ENCODE peak calls at places on chromosomes 13 and 19, in seven cellular contexts. W, G, M, C, O, T and F are unnamed samples.

GRCh38 chr13:40780822-40781401 is 8.5 kb upstream of the SLC25A15 start:
- DNase-seq in W (no peak), G (no peak), M (no peak), C (no peak), O (peak; percentile 9), T (no peak), F (no peak)

GRCh38 chr13:49502954-49503353 is 7.2 kb downstream of the PHF11 start:
- DNase-seq in W (no peak), G (no peak), M (no peak), C (no peak), O (peak; percentile 76), T (no peak), F (no peak)

GRCh38 chr19:3115411-3115810 is 20.4 kb upstream of the GNA15 start:
- DNase-seq in W (no peak), G (no peak), M (no peak), C (no peak), O (no peak), T (no peak), F (no peak)

GRCh38 chr19:47729799-47730520 is 15.4 kb upstream of the NOP53 start:
- DNase-seq in W (no peak), G (no peak), M (peak; percentile 77), C (peak; percentile 19), O (no peak), T (no peak), F (no peak)

GRCh38 chr19:3785464-3785937 is 680 bp downstream of the MATK start:
- DNase-seq in W (no peak), G (no peak), M (no peak), C (no peak), O (no peak), T (no peak), F (no peak)

GRCh38 chr13:111281751-111282311 is 38.6 kb upstream of the TEX29 start:
- DNase-seq in W (no peak), G (no peak), M (no peak), C (no peak), O (peak; percentile 83), T (no peak), F (no peak)

GRCh38 chr13:107799001-107799400 is 416.3 kb downstream of the LIG4 start:
- DNase-seq in W (no peak), G (no peak), M (no peak), C (no peak), O (no peak), T (no peak), F (peak; percentile 22)

GRCh38 chr19:10189631-10190425 is 4.9 kb downstream of the DNMT1 start:
- DNase-seq in W (no peak), G (no peak), M (no peak), C (no peak), O (peak; percentile 10), T (no peak), F (no peak)

GRCh38 chr19:10450853-10451609 is 30.7 kb downstream of the PDE4A start:
- DNase-seq in W (no peak), G (no peak), M (no peak), C (no peak), O (no peak), T (no peak), F (no peak)

GRCh38 chr13:63206431-63206830 is 1790.8 kb upstream of the PCDH20 start:
- DNase-seq in W (no peak), G (no peak), M (no peak), C (no peak), O (peak; percentile 24), T (no peak), F (peak; percentile 35)

GRCh38 chr13:30580852-30581502 is 36.7 kb upstream of the USPL1 start:
- DNase-seq in W (no peak), G (no peak), M (no peak), C (no peak), O (no peak), T (no peak), F (no peak)

GRCh38 chr13:30463820-30464495 is 1.8 kb downstream of the HMGB1 start:
- DNase-seq in W (no peak), G (no peak), M (peak; percentile 72), C (peak; percentile 76), O (peak; percentile 69), T (peak; percentile 26), F (no peak)

DNA sequence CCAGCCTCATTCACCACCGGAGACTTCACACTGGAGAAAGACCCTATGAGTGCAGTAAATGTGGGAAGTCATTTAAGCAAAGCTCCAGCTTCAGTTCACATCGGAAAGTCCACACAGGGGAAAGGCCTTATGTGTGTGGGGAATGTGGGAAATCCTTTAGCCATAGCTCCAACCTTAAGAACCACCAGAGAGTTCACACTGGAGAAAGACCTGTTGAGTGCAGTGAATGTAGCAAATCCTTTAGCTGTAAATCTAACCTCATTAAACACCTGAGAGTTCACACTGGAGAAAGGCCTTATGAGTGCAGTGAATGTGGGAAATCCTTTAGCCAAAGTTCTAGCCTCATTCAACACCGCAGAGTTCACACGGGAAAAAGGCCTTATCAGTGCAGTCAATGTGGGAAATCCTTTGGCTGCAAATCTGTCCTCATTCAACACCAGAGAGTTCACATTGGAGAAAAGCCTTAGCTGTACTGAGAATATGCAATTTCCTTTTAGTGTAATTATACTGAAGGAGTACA is 8.8 kb downstream of the ZNF211 start:
- DNase-seq in W (no peak), G (no peak), M (no peak), C (no peak), O (peak; percentile 8), T (no peak), F (no peak)
- H3K4me3 ChIP-seq in W (no peak overlapping the region), G (no peak overlapping the region), M (no peak overlapping the region), C (no peak overlapping the region), O (no peak overlapping the region), T (no peak overlapping the region), F (no peak overlapping the region)

DNA sequence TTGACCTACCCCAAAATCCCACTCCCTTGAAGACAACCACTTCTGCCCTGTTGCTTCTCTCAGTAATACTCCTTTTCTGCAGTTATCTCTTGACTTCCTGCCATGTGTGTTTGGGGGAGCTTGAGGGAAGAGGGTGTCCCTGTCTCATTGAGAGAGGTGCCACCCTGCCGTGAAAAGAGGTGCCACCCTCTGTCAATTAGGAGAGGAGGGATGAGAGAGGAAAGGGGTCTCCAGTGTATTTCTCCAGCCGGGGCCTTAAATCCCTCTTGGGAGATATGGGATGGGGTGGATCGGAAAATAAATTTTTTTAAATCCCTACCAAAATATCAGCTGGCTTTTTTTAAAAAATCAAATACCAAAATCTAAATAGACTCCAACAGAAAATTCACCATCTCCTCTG is 16.5 kb downstream of the PLD3 start:
- DNase-seq in W (no peak), G (no peak), M (no peak), C (no peak), O (no peak), T (no peak), F (no peak)
- H3K4me3 ChIP-seq in W (peak overlapping the region; percentile 68), G (no peak overlapping the region), M (no peak overlapping the region), C (no peak overlapping the region), O (peak overlapping the region; percentile 59), T (no peak overlapping the region), F (peak overlapping the region; percentile 58)

GRCh38 chr13:73072501-73072900 is 13.7 kb downstream of the KLF5 start:
- DNase-seq in W (no peak), G (no peak), M (no peak), C (no peak), O (no peak), T (no peak), F (no peak)
- H3K4me3 ChIP-seq in W (peak overlapping the region; percentile 11), G (no peak overlapping the region), M (no peak overlapping the region), C (no peak overlapping the region), O (no peak overlapping the region), T (no peak overlapping the region), F (no peak overlapping the region)

GRCh38 chr13:36685912-36686311 is 12.1 kb downstream of the SERTM1 start:
- DNase-seq in W (no peak), G (no peak), M (peak; percentile 50), C (no peak), O (no peak), T (no peak), F (peak; percentile 46)
- H3K4me3 ChIP-seq in W (no peak overlapping the region), G (no peak overlapping the region), M (no peak overlapping the region), C (no peak overlapping the region), O (no peak overlapping the region), T (no peak overlapping the region), F (no peak overlapping the region)

GRCh38 chr19:17236414-17236716 is 9.4 kb downstream of the NR2F6 start:
- DNase-seq in W (no peak), G (no peak), M (no peak), C (no peak), O (no peak), T (no peak), F (no peak)
- H3K4me3 ChIP-seq in W (peak overlapping the region; percentile 76), G (no peak overlapping the region), M (no peak overlapping the region), C (no peak overlapping the region), O (no peak overlapping the region), T (peak overlapping the region; percentile 1), F (peak overlapping the region; percentile 61)

GRCh38 chr13:101916758-101917474 is 464.4 kb downstream of the ITGBL1 start:
- DNase-seq in W (no peak), G (no peak), M (no peak), C (no peak), O (no peak), T (no peak), F (no peak)

GRCh38 chr13:101916108-101916757 is 463.8 kb downstream of the ITGBL1 start:
- DNase-seq in W (no peak), G (no peak), M (peak; percentile 42), C (no peak), O (peak; percentile 19), T (no peak), F (no peak)

GRCh38 chr13:101917475-101917810 is 465.0 kb downstream of the ITGBL1 start:
- DNase-seq in W (no peak), G (no peak), M (no peak), C (no peak), O (no peak), T (no peak), F (no peak)

GRCh38 chr13:101919541-101920306 is 467.2 kb downstream of the ITGBL1 start:
- DNase-seq in W (no peak), G (no peak), M (peak; percentile 47), C (no peak), O (peak; percentile 44), T (no peak), F (no peak)

DNA sequence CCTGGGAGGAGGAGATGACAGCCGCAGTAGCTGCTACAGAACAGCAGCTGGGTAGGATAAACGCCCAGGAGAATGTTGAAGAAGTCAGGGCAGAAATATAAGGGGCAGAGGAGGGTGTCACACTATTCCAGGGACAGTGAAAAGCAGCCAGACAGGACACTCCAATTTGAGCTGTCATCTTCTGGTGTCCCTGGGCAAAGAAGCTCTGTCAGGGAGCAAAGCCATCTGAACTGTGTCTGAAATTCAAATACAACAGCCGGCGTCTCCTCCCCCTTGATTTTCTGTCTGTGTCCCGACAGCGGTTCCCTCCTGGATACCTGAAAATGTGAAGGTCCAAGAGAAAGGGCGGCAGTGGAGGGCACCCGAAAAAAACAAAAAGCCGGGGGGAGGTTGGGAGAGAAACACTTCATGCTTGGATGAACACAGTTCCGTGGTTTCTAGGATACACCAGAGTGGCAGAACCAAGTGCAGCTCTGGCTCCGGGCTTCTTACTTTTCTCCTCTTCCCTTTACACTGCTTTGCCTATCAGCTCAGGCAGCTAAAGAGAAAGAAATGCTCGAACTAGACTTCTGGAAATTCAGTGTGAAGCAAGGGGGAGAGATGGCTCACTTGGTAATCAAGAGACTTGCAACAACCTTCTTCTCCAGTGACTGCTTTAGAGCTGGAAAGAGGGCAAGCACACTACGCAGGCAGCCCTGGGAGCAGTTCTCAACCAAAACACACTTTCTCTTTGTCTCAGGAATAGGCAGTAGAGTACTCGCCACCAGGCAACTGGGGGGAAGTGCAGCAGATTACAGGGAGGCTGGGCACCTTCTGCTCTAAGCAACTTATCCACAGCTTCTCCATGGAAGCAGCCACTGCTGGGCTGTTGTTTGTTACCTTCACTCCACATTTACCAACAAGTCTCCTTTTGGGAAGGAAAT is 465.6 kb downstream of the ITGBL1 start:
- DNase-seq in W (no peak), G (no peak), M (no peak), C (no peak), O (no peak), T (no peak), F (no peak)
- H3K4me3 ChIP-seq in W (peak overlapping the region; percentile 67), G (no peak overlapping the region), M (no peak overlapping the region), C (no peak overlapping the region), O (no peak overlapping the region), T (peak overlapping the region; percentile 44), F (no peak overlapping the region)